ENCODE peak calls at places on chromosome 3, in nine cellular contexts. One of them, this sample, is unnamed.
A peak's percentile ranks its signal among the peaks of the same experiment; 100 is the strongest.

GRCh38 chr3:141049681-141050080 is 1.5 kb upstream of the SPSB4 start:
- DNase-seq in prostate gland: no peak
- DNase-seq in stomach: no peak
- DNase-seq in adrenal gland: no peak
- DNase-seq in IMR-90: no peak
- DNase-seq in right lobe of liver: no peak
- DNase-seq in H54: no peak
- DNase-seq in heart left ventricle: no peak
- DNase-seq in ovary: no peak
- DNase-seq in this sample: peak; percentile 8

GRCh38 chr3:46575577-46576222 is 9.6 kb upstream of the LRRC2 start:
- DNase-seq in prostate gland: no peak
- DNase-seq in ovary: no peak
- DNase-seq in heart left ventricle: no peak
- DNase-seq in right lobe of liver: no peak
- DNase-seq in IMR-90: no peak
- DNase-seq in H54: no peak
- DNase-seq in stomach: no peak
- DNase-seq in adrenal gland: no peak
- DNase-seq in this sample: no peak

GRCh38 chr3:66428733-66429132 is 72.1 kb downstream of the LRIG1 start:
- DNase-seq in ovary: peak; percentile 80
- DNase-seq in prostate gland: peak; percentile 94
- DNase-seq in H54: peak; percentile 72
- DNase-seq in IMR-90: peak; percentile 100
- DNase-seq in right lobe of liver: peak; percentile 92
- DNase-seq in stomach: peak; percentile 76
- DNase-seq in adrenal gland: peak; percentile 90
- DNase-seq in heart left ventricle: peak; percentile 82
- DNase-seq in this sample: no peak

GRCh38 chr3:195896361-195897080 is 11.8 kb downstream of the TNK2 start:
- DNase-seq in adrenal gland: peak; percentile 81
- DNase-seq in IMR-90: peak; percentile 83
- DNase-seq in right lobe of liver: peak; percentile 49
- DNase-seq in prostate gland: no peak
- DNase-seq in stomach: no peak
- DNase-seq in H54: no peak
- DNase-seq in ovary: peak; percentile 57
- DNase-seq in heart left ventricle: peak; percentile 68
- DNase-seq in this sample: peak; percentile 61

GRCh38 chr3:123623346-123623880 is 38.6 kb upstream of the HACD2 start:
- DNase-seq in stomach: no peak
- DNase-seq in IMR-90: peak; percentile 66
- DNase-seq in ovary: no peak
- DNase-seq in adrenal gland: no peak
- DNase-seq in heart left ventricle: no peak
- DNase-seq in right lobe of liver: no peak
- DNase-seq in prostate gland: no peak
- DNase-seq in H54: no peak
- DNase-seq in this sample: no peak

GRCh38 chr3:197520311-197521276 is 35.2 kb downstream of the BDH1 start:
- DNase-seq in right lobe of liver: peak; percentile 66
- DNase-seq in stomach: peak; percentile 78
- DNase-seq in H54: peak; percentile 68
- DNase-seq in prostate gland: no peak
- DNase-seq in IMR-90: peak; percentile 80
- DNase-seq in heart left ventricle: no peak
- DNase-seq in ovary: no peak
- DNase-seq in adrenal gland: no peak
- DNase-seq in this sample: no peak

GRCh38 chr3:187986514-187986934 is 167.4 kb upstream of the LPP start:
- DNase-seq in ovary: no peak
- DNase-seq in IMR-90: peak; percentile 96
- DNase-seq in adrenal gland: peak; percentile 41
- DNase-seq in prostate gland: no peak
- DNase-seq in heart left ventricle: no peak
- DNase-seq in right lobe of liver: no peak
- DNase-seq in H54: peak; percentile 88
- DNase-seq in stomach: no peak
- DNase-seq in this sample: peak; percentile 30

GRCh38 chr3:47456984-47457383 is 18.8 kb downstream of the SCAP start:
- DNase-seq in ovary: no peak
- DNase-seq in H54: no peak
- DNase-seq in heart left ventricle: no peak
- DNase-seq in prostate gland: no peak
- DNase-seq in right lobe of liver: no peak
- DNase-seq in IMR-90: no peak
- DNase-seq in stomach: no peak
- DNase-seq in adrenal gland: no peak
- DNase-seq in this sample: no peak

GRCh38 chr3:44906997-44907396 is 32.6 kb downstream of the TGM4 start:
- DNase-seq in H54: no peak
- DNase-seq in prostate gland: no peak
- DNase-seq in adrenal gland: no peak
- DNase-seq in heart left ventricle: no peak
- DNase-seq in right lobe of liver: no peak
- DNase-seq in stomach: no peak
- DNase-seq in ovary: no peak
- DNase-seq in IMR-90: peak; percentile 25
- DNase-seq in this sample: no peak

GRCh38 chr3:176275113-176275512 is 922.2 kb downstream of the TBL1XR1 start:
- DNase-seq in adrenal gland: no peak
- DNase-seq in IMR-90: no peak
- DNase-seq in right lobe of liver: no peak
- DNase-seq in prostate gland: no peak
- DNase-seq in stomach: no peak
- DNase-seq in H54: no peak
- DNase-seq in heart left ventricle: no peak
- DNase-seq in ovary: no peak
- DNase-seq in this sample: no peak

GRCh38 chr3:189237516-189237915 is 65.7 kb downstream of the TPRG1 start:
- DNase-seq in stomach: no peak
- DNase-seq in right lobe of liver: no peak
- DNase-seq in adrenal gland: no peak
- DNase-seq in ovary: no peak
- DNase-seq in heart left ventricle: no peak
- DNase-seq in IMR-90: no peak
- DNase-seq in H54: no peak
- DNase-seq in prostate gland: no peak
- DNase-seq in this sample: no peak

GRCh38 chr3:194395201-194395600 is 3.9 kb downstream of the GP5 start:
- DNase-seq in IMR-90: peak; percentile 48
- DNase-seq in H54: no peak
- DNase-seq in heart left ventricle: no peak
- DNase-seq in prostate gland: no peak
- DNase-seq in stomach: no peak
- DNase-seq in adrenal gland: no peak
- DNase-seq in right lobe of liver: no peak
- DNase-seq in ovary: no peak
- DNase-seq in this sample: no peak

DNA sequence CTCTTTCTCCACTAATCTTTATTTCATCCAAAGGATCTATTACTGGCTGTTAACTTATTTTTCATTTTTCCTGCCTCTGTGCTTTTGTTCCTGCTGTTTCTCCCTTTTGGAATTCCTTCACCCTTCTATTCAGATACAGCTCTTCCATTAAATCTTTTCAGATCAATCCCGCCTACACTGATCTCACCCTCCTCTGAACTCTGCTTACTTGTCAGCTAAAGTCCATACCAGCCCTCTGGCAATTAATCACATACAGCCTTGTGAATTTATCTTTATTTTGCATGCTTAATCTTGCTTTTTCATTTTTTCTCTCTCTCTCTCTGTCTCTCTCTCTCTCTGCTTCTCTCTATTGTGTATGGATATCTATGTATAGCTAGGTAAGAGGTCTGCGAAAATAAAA is 100.8 kb upstream of the UMPS start:
- DNase-seq in right lobe of liver: no peak
- DNase-seq in IMR-90: no peak
- DNase-seq in ovary: no peak
- DNase-seq in adrenal gland: no peak
- DNase-seq in prostate gland: no peak
- DNase-seq in stomach: no peak
- DNase-seq in heart left ventricle: no peak
- DNase-seq in H54: no peak
- DNase-seq in this sample: no peak
- TF ChIP-seq POLR2A in right lobe of liver: no peak
- TF ChIP-seq POLR2A in IMR-90: no peak
- TF ChIP-seq POLR2A in ovary: no peak
- TF ChIP-seq POLR2A in adrenal gland: no peak
- TF ChIP-seq POLR2A in prostate gland: no peak
- TF ChIP-seq POLR2A in stomach: no peak
- TF ChIP-seq POLR2A in heart left ventricle: no peak
- TF ChIP-seq POLR2A in H54: no peak
- TF ChIP-seq POLR2A in this sample: no peak

DNA sequence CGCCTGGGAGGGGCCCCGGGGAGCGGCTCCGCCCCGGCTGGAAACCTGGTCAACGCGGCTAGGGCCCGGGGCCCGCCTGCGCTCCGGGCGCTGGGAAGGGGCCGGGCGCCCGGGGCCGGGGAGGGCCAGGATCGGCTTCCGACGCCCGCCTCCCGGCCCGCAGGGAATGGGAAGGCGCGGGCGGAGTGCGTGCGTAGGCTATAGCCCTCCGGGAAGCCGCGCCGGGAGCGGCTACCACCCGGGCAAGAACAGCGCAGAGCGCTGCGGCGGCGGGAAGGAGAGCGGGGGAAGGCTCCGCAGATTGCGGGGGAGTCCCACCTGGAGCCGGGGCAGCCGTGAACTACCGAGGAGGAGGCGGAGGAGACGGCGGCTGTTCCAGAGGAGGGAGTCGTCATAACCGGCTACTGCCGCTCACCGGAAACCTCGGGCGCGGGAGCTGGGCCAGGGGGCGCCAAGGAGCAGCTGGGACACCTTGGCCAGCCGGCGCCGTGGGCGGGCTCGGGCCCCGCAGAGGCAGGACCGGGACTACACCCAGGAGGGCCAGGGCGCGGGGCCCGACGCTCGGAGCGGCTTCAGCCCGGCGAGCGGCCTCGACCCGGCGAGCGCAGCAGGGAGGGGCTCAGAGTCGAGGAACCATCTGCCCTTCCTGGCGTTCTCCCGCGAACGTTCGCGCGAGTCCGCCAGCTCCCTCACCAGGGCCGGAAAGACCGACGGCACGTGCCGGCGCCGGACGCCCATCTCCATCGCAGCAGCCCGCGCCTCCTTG is at the start of gene EOGT:
- DNase-seq in stomach: peak; percentile 89
- DNase-seq in heart left ventricle: peak; percentile 91
- DNase-seq in right lobe of liver: peak; percentile 94
- DNase-seq in IMR-90: peak; percentile 82
- DNase-seq in H54: peak; percentile 77
- DNase-seq in adrenal gland: peak; percentile 91
- DNase-seq in prostate gland: peak; percentile 88
- DNase-seq in ovary: peak; percentile 94
- DNase-seq in this sample: peak; percentile 93
- TF ChIP-seq POLR2A in stomach: no peak
- TF ChIP-seq POLR2A in heart left ventricle: no peak
- TF ChIP-seq POLR2A in right lobe of liver: peak; percentile 80
- TF ChIP-seq POLR2A in IMR-90: peak; percentile 90
- TF ChIP-seq POLR2A in H54: peak; percentile 39
- TF ChIP-seq POLR2A in adrenal gland: peak; percentile 53
- TF ChIP-seq POLR2A in prostate gland: peak; percentile 30
- TF ChIP-seq POLR2A in ovary: peak; percentile 60
- TF ChIP-seq POLR2A in this sample: peak; percentile 79

DNA sequence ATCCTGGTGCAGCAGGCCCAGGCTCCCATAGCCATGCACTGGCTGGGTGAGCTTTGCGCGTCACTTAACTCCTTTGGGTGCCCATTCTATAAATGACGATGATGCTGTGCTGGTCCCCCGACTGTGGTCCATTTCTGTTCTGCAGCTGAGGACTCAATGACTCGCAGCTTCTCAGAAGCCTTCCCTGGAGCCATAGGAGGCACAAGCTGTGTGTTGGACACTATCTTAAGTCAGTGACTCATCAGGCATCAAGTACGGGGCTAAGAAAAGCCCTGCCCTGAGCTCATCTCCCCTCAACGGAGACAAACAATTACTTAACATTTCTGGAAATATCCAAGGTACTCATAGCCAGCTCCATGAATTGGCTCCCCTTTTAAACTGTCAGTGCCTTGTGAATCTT is 13.8 kb upstream of the MUSTN1 start:
- DNase-seq in H54: peak; percentile 38
- DNase-seq in prostate gland: no peak
- DNase-seq in right lobe of liver: peak; percentile 30
- DNase-seq in adrenal gland: no peak
- DNase-seq in stomach: no peak
- DNase-seq in IMR-90: peak; percentile 91
- DNase-seq in ovary: no peak
- DNase-seq in heart left ventricle: no peak
- DNase-seq in this sample: no peak
- TF ChIP-seq POLR2A in H54: no peak
- TF ChIP-seq POLR2A in prostate gland: no peak
- TF ChIP-seq POLR2A in right lobe of liver: no peak
- TF ChIP-seq POLR2A in adrenal gland: no peak
- TF ChIP-seq POLR2A in stomach: no peak
- TF ChIP-seq POLR2A in IMR-90: no peak
- TF ChIP-seq POLR2A in ovary: no peak
- TF ChIP-seq POLR2A in heart left ventricle: no peak
- TF ChIP-seq POLR2A in this sample: no peak

DNA sequence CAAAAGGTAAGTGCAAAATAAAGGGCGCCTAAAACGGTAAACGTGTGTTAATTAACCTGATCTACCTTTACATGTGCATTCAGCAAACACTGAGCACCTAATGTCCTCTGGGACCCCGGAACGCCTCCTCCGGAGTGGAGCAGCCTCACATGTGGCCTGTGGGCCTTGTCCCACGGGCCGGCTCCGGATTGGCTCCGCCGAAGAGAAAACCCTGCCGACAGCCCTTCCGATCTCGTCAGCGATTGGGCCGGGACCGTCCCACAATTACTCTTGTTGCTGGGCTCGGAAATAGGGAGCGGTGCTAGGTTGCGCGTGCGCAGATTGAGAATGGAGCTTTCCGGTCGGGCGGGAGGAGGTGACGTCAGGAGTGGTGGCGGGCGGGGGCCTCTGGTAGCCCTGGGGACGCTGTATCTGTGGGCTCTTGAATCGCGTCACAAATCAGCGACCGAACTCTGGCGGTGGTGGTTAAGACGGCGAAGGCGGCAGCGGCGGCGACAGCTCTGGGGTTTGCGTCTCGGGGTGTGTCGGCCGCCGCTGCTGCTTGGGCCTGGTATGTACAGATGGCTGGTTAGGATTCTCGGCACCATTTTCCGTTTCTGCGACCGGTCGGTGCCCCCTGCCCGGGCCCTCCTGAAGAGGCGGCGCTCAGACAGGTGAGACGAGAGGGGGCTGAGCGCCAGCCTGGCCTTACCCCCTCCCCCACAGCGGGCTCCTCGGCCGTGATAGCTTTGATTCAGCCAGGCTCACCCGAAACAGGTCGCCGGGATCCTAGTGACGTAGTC is at the start of gene SENP2:
- DNase-seq in stomach: peak; percentile 100
- DNase-seq in IMR-90: peak; percentile 98
- DNase-seq in heart left ventricle: peak; percentile 99
- DNase-seq in adrenal gland: peak; percentile 100
- DNase-seq in right lobe of liver: peak; percentile 100
- DNase-seq in ovary: peak; percentile 99
- DNase-seq in H54: peak; percentile 97
- DNase-seq in prostate gland: peak; percentile 99
- DNase-seq in this sample: peak; percentile 100
- TF ChIP-seq POLR2A in stomach: peak; percentile 84
- TF ChIP-seq POLR2A in IMR-90: peak; percentile 93
- TF ChIP-seq POLR2A in heart left ventricle: peak; percentile 20
- TF ChIP-seq POLR2A in adrenal gland: peak; percentile 86
- TF ChIP-seq POLR2A in right lobe of liver: peak; percentile 78
- TF ChIP-seq POLR2A in ovary: peak; percentile 95
- TF ChIP-seq POLR2A in H54: peak; percentile 66
- TF ChIP-seq POLR2A in prostate gland: peak; percentile 76
- TF ChIP-seq POLR2A in this sample: peak; percentile 91

This sample was measured in erythroblast.